ENCODE peak calls at places on chromosome 10, in nine cellular contexts. One of them, this sample, is unnamed. For H3K4me1, the result is how much of the 10 kb centered on the place peaks cover.

GRCh38 chr10:132539894-132540293 is 2.3 kb downstream of the INPP5A start:
- DNase-seq in psoas muscle: no peak
- DNase-seq in thoracic aorta: no peak
- DNase-seq in tibial artery: peak
- DNase-seq in BE2C: no peak
- DNase-seq in HepG2: no peak
- DNase-seq in Caco-2: no peak
- DNase-seq in spleen: no peak
- DNase-seq in transverse colon: no peak
- DNase-seq in this sample: no peak

GRCh38 chr10:22325272-22325947 is 4.5 kb downstream of the BMI1 start:
- DNase-seq in psoas muscle: peak
- DNase-seq in thoracic aorta: no peak
- DNase-seq in tibial artery: peak
- DNase-seq in BE2C: peak
- DNase-seq in HepG2: peak
- DNase-seq in Caco-2: peak
- DNase-seq in spleen: peak
- DNase-seq in transverse colon: peak
- DNase-seq in this sample: peak

GRCh38 chr10:59885430-59886134 is 20.8 kb downstream of the CCDC6 start:
- DNase-seq in psoas muscle: no peak
- DNase-seq in thoracic aorta: no peak
- DNase-seq in tibial artery: no peak
- DNase-seq in BE2C: no peak
- DNase-seq in HepG2: no peak
- DNase-seq in Caco-2: no peak
- DNase-seq in spleen: no peak
- DNase-seq in transverse colon: peak
- DNase-seq in this sample: no peak

GRCh38 chr10:116721991-116722392 is 20.4 kb downstream of the HSPA12A start:
- DNase-seq in psoas muscle: no peak
- DNase-seq in thoracic aorta: no peak
- DNase-seq in tibial artery: no peak
- DNase-seq in BE2C: peak
- DNase-seq in HepG2: no peak
- DNase-seq in Caco-2: no peak
- DNase-seq in spleen: peak
- DNase-seq in transverse colon: no peak
- DNase-seq in this sample: no peak

GRCh38 chr10:46092523-46093195 is 46.6 kb upstream of the MSMB start:
- DNase-seq in psoas muscle: no peak
- DNase-seq in thoracic aorta: no peak
- DNase-seq in tibial artery: no peak
- DNase-seq in BE2C: no peak
- DNase-seq in HepG2: no peak
- DNase-seq in Caco-2: no peak
- DNase-seq in spleen: no peak
- DNase-seq in transverse colon: no peak
- DNase-seq in this sample: peak

GRCh38 chr10:20622522-20623270 is 274.4 kb downstream of the NEBL start:
- DNase-seq in psoas muscle: no peak
- DNase-seq in thoracic aorta: no peak
- DNase-seq in tibial artery: no peak
- DNase-seq in BE2C: no peak
- DNase-seq in HepG2: peak
- DNase-seq in Caco-2: no peak
- DNase-seq in spleen: no peak
- DNase-seq in transverse colon: no peak
- DNase-seq in this sample: no peak

GRCh38 chr10:101285519-101286070 is 56.3 kb upstream of the LBX1 start:
- DNase-seq in psoas muscle: no peak
- DNase-seq in thoracic aorta: no peak
- DNase-seq in tibial artery: no peak
- DNase-seq in BE2C: no peak
- DNase-seq in HepG2: no peak
- DNase-seq in Caco-2: no peak
- DNase-seq in spleen: no peak
- DNase-seq in transverse colon: no peak
- DNase-seq in this sample: no peak

GRCh38 chr10:92387289-92387940 is 96.4 kb downstream of the MARCHF5 start:
- DNase-seq in psoas muscle: no peak
- DNase-seq in thoracic aorta: no peak
- DNase-seq in tibial artery: no peak
- DNase-seq in BE2C: peak
- DNase-seq in HepG2: peak
- DNase-seq in Caco-2: peak
- DNase-seq in spleen: no peak
- DNase-seq in transverse colon: no peak
- DNase-seq in this sample: no peak

DNA sequence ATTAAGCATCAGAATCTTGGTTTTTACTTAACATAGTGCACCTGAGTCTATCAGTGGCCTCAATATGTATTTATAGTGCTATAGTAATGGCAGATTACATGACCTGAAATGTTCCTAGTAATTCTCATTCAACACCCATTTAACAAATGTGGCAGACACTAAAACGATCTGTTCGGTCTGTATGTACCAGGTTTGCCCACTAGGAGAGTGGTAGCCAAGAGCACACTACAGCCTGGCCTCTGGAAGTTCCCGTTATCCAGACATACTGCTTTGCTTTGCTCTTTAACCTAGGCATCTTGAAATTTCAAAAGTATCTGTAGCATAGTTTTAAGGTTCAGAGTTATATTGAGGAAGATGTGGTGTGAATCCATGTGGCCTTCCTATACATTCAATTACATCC is 395.7 kb upstream of the NRG3 start:
- DNase-seq in psoas muscle: no peak
- DNase-seq in thoracic aorta: no peak
- DNase-seq in tibial artery: no peak
- DNase-seq in BE2C: no peak
- DNase-seq in HepG2: no peak
- DNase-seq in Caco-2: no peak
- DNase-seq in spleen: no peak
- DNase-seq in transverse colon: no peak
- DNase-seq in this sample: no peak
- TF ChIP-seq CTCF in psoas muscle: no peak
- TF ChIP-seq CTCF in thoracic aorta: no peak
- TF ChIP-seq CTCF in tibial artery: no peak
- TF ChIP-seq CTCF in BE2C: peak
- TF ChIP-seq CTCF in HepG2: no peak
- TF ChIP-seq CTCF in Caco-2: peak
- TF ChIP-seq CTCF in spleen: no peak
- TF ChIP-seq CTCF in transverse colon: no peak
- TF ChIP-seq CTCF in this sample: no peak

GRCh38 chr10:11557967-11558366 is 53.5 kb downstream of the USP6NL start:
- DNase-seq in psoas muscle: no peak
- DNase-seq in thoracic aorta: no peak
- DNase-seq in tibial artery: no peak
- DNase-seq in BE2C: no peak
- DNase-seq in HepG2: no peak
- DNase-seq in Caco-2: no peak
- DNase-seq in spleen: no peak
- DNase-seq in transverse colon: no peak
- DNase-seq in this sample: no peak

GRCh38 chr10:11557513-11557912 is 53.9 kb downstream of the USP6NL start:
- DNase-seq in psoas muscle: no peak
- DNase-seq in thoracic aorta: no peak
- DNase-seq in tibial artery: no peak
- DNase-seq in BE2C: no peak
- DNase-seq in HepG2: no peak
- DNase-seq in Caco-2: no peak
- DNase-seq in spleen: peak
- DNase-seq in transverse colon: no peak
- DNase-seq in this sample: no peak

GRCh38 chr10:11553773-11554381 is 57.6 kb downstream of the USP6NL start:
- DNase-seq in psoas muscle: no peak
- DNase-seq in thoracic aorta: no peak
- DNase-seq in tibial artery: no peak
- DNase-seq in BE2C: no peak
- DNase-seq in HepG2: no peak
- DNase-seq in Caco-2: no peak
- DNase-seq in spleen: no peak
- DNase-seq in transverse colon: no peak
- DNase-seq in this sample: no peak

GRCh38 chr10:11551915-11552602 is 59.4 kb downstream of the USP6NL start:
- DNase-seq in psoas muscle: no peak
- DNase-seq in thoracic aorta: no peak
- DNase-seq in tibial artery: no peak
- DNase-seq in BE2C: no peak
- DNase-seq in HepG2: peak
- DNase-seq in Caco-2: no peak
- DNase-seq in spleen: no peak
- DNase-seq in transverse colon: no peak
- DNase-seq in this sample: no peak

GRCh38 chr10:11555556-11555955 is 55.9 kb downstream of the USP6NL start:
- DNase-seq in psoas muscle: no peak
- DNase-seq in thoracic aorta: no peak
- DNase-seq in tibial artery: no peak
- DNase-seq in BE2C: no peak
- DNase-seq in HepG2: no peak
- DNase-seq in Caco-2: no peak
- DNase-seq in spleen: no peak
- DNase-seq in transverse colon: no peak
- DNase-seq in this sample: no peak
- H3K4me1 ChIP-seq in psoas muscle: under half
- H3K4me1 ChIP-seq in thoracic aorta: under half
- H3K4me1 ChIP-seq in tibial artery: under half
- H3K4me1 ChIP-seq in BE2C: under half
- H3K4me1 ChIP-seq in HepG2: under half
- H3K4me1 ChIP-seq in Caco-2: under half
- H3K4me1 ChIP-seq in spleen: half or more
- H3K4me1 ChIP-seq in transverse colon: under half
- H3K4me1 ChIP-seq in this sample: under half

GRCh38 chr10:119488675-119489074 is 53.8 kb downstream of the RGS10 start:
- DNase-seq in psoas muscle: no peak
- DNase-seq in thoracic aorta: no peak
- DNase-seq in tibial artery: no peak
- DNase-seq in BE2C: no peak
- DNase-seq in HepG2: no peak
- DNase-seq in Caco-2: no peak
- DNase-seq in spleen: no peak
- DNase-seq in transverse colon: no peak
- DNase-seq in this sample: no peak

GRCh38 chr10:119493155-119493554 is 49.4 kb downstream of the RGS10 start:
- DNase-seq in psoas muscle: no peak
- DNase-seq in thoracic aorta: no peak
- DNase-seq in tibial artery: no peak
- DNase-seq in BE2C: no peak
- DNase-seq in HepG2: no peak
- DNase-seq in Caco-2: no peak
- DNase-seq in spleen: no peak
- DNase-seq in transverse colon: no peak
- DNase-seq in this sample: no peak

GRCh38 chr10:119494224-119495060 is 48.1 kb downstream of the RGS10 start:
- DNase-seq in psoas muscle: no peak
- DNase-seq in thoracic aorta: no peak
- DNase-seq in tibial artery: no peak
- DNase-seq in BE2C: no peak
- DNase-seq in HepG2: no peak
- DNase-seq in Caco-2: no peak
- DNase-seq in spleen: no peak
- DNase-seq in transverse colon: no peak
- DNase-seq in this sample: no peak

GRCh38 chr10:119491941-119492340 is 50.6 kb downstream of the RGS10 start:
- DNase-seq in psoas muscle: no peak
- DNase-seq in thoracic aorta: no peak
- DNase-seq in tibial artery: no peak
- DNase-seq in BE2C: no peak
- DNase-seq in HepG2: no peak
- DNase-seq in Caco-2: no peak
- DNase-seq in spleen: no peak
- DNase-seq in transverse colon: no peak
- DNase-seq in this sample: no peak

DNA sequence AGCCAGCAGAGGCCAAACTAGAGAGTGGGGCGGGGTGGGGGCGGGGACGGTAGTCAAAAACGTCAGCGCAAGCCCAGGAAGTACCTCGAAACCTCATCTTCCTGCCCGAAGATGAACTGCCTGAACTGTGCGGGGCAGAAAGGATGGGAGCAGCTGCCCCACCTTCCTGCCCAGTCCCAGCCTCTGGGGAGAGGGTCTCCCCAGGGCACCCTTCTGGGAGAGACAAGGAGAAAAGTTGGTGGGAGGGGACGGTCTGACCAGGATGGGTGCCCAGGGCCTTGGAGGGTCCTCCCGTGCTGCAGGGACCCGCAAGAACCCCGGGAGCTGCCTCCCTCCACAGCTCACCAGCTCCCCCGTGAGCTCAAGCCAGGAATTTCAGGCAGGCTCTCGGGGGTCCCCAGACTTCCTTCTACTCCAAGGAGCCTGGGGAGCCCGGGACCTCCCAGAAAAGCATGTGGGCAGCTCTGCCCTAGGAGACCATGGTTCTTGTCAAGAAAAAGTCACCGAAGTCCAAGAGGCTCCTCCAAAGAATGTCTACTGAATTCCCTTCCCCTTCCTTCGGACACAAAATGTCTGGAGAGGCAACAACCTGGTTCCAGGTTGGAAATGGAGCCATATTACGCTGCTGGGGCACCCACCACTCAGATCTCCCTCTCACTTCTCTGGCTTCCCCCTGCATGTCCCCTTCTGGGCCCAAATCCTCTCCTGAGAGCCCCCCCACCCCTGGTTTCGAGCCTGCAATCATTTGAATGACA is 52.8 kb downstream of the RGS10 start:
- DNase-seq in psoas muscle: peak
- DNase-seq in thoracic aorta: no peak
- DNase-seq in tibial artery: no peak
- DNase-seq in BE2C: peak
- DNase-seq in HepG2: peak
- DNase-seq in Caco-2: peak
- DNase-seq in spleen: peak
- DNase-seq in transverse colon: peak
- DNase-seq in this sample: no peak
- H3K4me3 ChIP-seq in psoas muscle: peak
- H3K4me3 ChIP-seq in thoracic aorta: peak
- H3K4me3 ChIP-seq in tibial artery: no peak
- H3K4me3 ChIP-seq in BE2C: peak
- H3K4me3 ChIP-seq in HepG2: no peak
- H3K4me3 ChIP-seq in Caco-2: peak
- H3K4me3 ChIP-seq in spleen: peak
- H3K4me3 ChIP-seq in transverse colon: peak
- H3K4me3 ChIP-seq in this sample: peak

DNA sequence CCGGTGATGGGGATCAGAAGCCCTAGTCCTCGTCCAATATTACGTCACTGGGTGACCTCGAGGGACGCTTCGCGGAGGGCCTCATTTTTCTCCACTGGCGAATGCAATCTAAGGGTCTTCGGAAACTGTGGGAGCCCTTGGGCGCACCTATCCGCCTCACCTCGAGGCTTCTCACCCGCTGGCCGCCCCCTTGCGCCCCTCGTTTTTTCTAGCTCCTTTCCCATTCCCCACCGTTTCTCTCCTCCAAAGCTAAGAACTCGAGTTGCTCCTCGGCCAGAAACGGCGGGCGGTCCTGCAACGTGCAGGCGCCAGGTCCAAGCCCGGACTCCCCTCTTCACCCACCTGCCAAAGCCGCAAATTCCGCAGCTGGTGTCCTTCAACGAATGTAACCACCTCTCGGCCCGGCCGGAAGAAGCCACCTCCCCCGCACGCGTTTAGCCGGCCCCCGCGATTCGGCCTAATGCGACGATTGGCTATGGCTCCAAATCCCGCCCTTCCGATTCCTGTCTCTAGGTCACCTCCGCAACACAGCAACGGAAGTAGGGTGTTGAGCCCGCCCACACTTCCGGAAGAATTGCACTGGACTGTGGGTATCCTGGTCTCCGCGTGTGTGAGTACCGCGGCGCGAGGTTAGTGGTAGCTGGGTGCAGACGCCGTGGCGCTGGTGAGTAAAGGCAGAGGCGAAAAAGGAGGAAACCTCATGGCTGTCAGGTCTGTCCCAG is at the start of the genes ATP5MK and PDCD11:
- DNase-seq in psoas muscle: peak
- DNase-seq in thoracic aorta: peak
- DNase-seq in tibial artery: peak
- DNase-seq in BE2C: peak
- DNase-seq in HepG2: peak
- DNase-seq in Caco-2: peak
- DNase-seq in spleen: peak
- DNase-seq in transverse colon: peak
- DNase-seq in this sample: peak
- TF ChIP-seq CTCF in psoas muscle: no peak
- TF ChIP-seq CTCF in thoracic aorta: peak
- TF ChIP-seq CTCF in tibial artery: no peak
- TF ChIP-seq CTCF in BE2C: peak
- TF ChIP-seq CTCF in HepG2: peak
- TF ChIP-seq CTCF in Caco-2: peak
- TF ChIP-seq CTCF in spleen: no peak
- TF ChIP-seq CTCF in transverse colon: no peak
- TF ChIP-seq CTCF in this sample: peak

This sample was measured in right atrium auricular region.